ENCODE peak calls at places on chromosome 15, in seven cellular contexts. P is cardiac fibroblast; E is HL-60; A is CD8-positive, alpha-beta T cell; M is HCT116; J is brain microvascular endothelial cell; V is HFF-Myc. G is an unnamed sample.

GRCh38 chr15:33858836-33859235 is 109.5 kb upstream of the CHRM5 start:
- DNase-seq in E (no peak), M (no peak), A (no peak), P (no peak), J (no peak), V (no peak), G (no peak)

GRCh38 chr15:35161694-35162093 is 76.6 kb upstream of the NANOGP8 start:
- DNase-seq in A (no peak), J (no peak), M (no peak), E (no peak), V (no peak), P (no peak), G (no peak)

GRCh38 chr15:70196314-70197291 is 98.9 kb upstream of the TLE3 start:
- DNase-seq in A (no peak), E (no peak), V (peak), J (peak), M (no peak), P (peak), G (peak)

GRCh38 chr15:99409097-99409473 is 156.7 kb upstream of the MEF2A start:
- DNase-seq in M (peak), V (no peak), J (peak), E (peak), A (peak), P (peak), G (peak)

GRCh38 chr15:65525622-65526021 is 4.6 kb upstream of the HACD3 start:
- DNase-seq in V (no peak), E (no peak), M (no peak), J (peak), A (no peak), P (peak), G (no peak)

GRCh38 chr15:29821416-29822099 is 710 bp downstream of the TJP1 start:
- DNase-seq in V (no peak), M (peak), A (no peak), J (peak), P (peak), E (no peak), G (peak)

GRCh38 chr15:70535955-70536338 is 227.4 kb downstream of the UACA start:
- DNase-seq in P (no peak), E (no peak), A (no peak), V (no peak), M (no peak), J (no peak), G (no peak)

GRCh38 chr15:91867581-91868026 is 14.1 kb downstream of the SLCO3A1 start:
- DNase-seq in J (peak), P (peak), M (peak), V (no peak), E (no peak), A (no peak), G (peak)

GRCh38 chr15:100771745-100772144 is 107.9 kb upstream of the ALDH1A3 start:
- DNase-seq in E (no peak), J (no peak), V (no peak), M (no peak), A (no peak), P (peak), G (no peak)

GRCh38 chr15:78906310-78906608 is 33.6 kb downstream of the MORF4L1 start:
- DNase-seq in A (no peak), V (no peak), J (peak), E (no peak), P (peak), M (no peak), G (peak)

GRCh38 chr15:40445411-40446055 is 4.8 kb downstream of the BAHD1 start:
- DNase-seq in M (no peak), V (no peak), E (no peak), A (no peak), J (no peak), P (peak), G (peak)

GRCh38 chr15:95503640-95504225 is 826.8 kb upstream of the NR2F2 start:
- DNase-seq in E (no peak), A (no peak), P (no peak), M (no peak), V (no peak), J (no peak), G (no peak)

DNA sequence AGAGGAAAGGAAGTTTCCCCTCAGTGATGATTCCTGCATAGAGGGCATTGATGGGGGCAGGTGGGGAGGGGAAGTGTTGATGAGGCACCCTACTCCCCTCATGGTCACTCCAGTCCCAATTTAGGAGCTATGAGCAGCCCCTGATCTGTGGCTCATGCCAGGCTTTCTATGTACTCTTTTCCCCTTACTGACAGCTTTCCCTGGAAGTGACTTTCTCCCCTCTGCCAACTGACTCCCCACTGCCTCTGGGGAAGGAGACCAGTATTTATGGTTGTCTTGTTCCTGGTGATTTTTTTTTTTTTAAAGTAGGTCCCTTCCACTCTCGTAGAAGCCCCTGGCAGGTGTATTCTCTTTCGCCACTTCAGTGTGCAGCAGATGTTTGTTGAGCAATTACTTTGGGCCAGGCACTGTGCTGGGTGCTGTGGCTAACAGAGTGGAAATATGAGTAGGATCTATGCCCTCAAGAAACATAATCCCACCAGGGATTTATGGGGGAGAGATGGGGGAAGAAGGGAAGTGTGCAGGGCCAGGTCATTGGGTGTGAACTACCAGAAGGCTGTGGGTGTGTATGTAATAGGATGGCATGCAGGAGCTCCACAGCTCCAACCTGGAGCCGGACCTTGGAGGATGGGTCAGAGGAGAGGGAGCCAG is 3.4 kb downstream of the SMAD6 start:
- DNase-seq in E (no peak), J (no peak), M (no peak), P (no peak), A (no peak), V (no peak), G (no peak)
- TF ChIP-seq CTCF in E (no peak), J (no peak), M (no peak), P (no peak), A (no peak), V (no peak), G (no peak)

GRCh38 chr15:56906766-56907165 is 11.7 kb upstream of the TCF12 start:
- DNase-seq in J (no peak), P (no peak), V (no peak), A (no peak), E (no peak), M (no peak), G (no peak)
- H3K4me3 ChIP-seq in J (no peak), P (no peak), V (no peak), A (peak), E (no peak), M (no peak), G (no peak)

GRCh38 chr15:80367094-80367493 is 37.1 kb upstream of the ARNT2 start:
- DNase-seq in J (peak), E (peak), V (peak), A (no peak), P (peak), M (peak), G (no peak)
- TF ChIP-seq CTCF in J (peak), E (no peak), V (peak), A (no peak), P (peak), M (peak), G (no peak)

DNA sequence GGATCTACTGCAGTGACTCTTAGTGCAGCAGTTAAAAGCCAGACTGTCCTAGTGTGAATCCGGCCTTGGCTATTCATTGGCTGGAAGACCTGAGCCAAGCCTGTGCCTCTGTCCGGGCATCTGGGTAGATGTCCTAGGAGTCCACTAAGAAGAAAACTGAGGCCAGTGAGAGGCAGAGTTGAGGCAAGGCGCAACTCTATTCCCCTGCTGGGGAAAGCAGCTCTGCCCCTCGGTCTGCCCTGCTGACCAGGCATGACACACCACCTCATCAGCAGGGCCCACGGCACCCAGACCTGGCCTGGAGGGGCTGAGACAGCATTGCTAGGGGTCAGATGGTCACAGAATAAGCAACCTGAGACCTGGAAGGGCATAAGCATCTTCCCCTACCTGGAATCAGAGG is 46.7 kb upstream of the ABHD2 start:
- DNase-seq in P (no peak), V (no peak), E (no peak), J (no peak), M (no peak), A (no peak), G (no peak)
- H3K4me3 ChIP-seq in P (no peak), V (no peak), E (no peak), J (peak), M (no peak), A (no peak), G (no peak)

GRCh38 chr15:63504979-63505841 is 817 bp downstream of the USP3 start:
- DNase-seq in J (peak), E (peak), V (no peak), A (peak), P (peak), M (no peak), G (peak)
- TF ChIP-seq CTCF in J (peak), E (no peak), V (no peak), A (no peak), P (peak), M (no peak), G (peak)

GRCh38 chr15:81343371-81343770 is 19.4 kb upstream of the STARD5 start:
- DNase-seq in J (no peak), E (no peak), M (no peak), A (no peak), P (no peak), V (no peak), G (no peak)

GRCh38 chr15:81347910-81348309 is 24.0 kb upstream of the STARD5 start:
- DNase-seq in V (no peak), J (no peak), E (no peak), P (no peak), A (no peak), M (no peak), G (no peak)

GRCh38 chr15:81351651-81352050 is 22.4 kb downstream of the TMC3 start:
- DNase-seq in V (no peak), A (no peak), P (no peak), E (no peak), J (no peak), M (no peak), G (no peak)

DNA sequence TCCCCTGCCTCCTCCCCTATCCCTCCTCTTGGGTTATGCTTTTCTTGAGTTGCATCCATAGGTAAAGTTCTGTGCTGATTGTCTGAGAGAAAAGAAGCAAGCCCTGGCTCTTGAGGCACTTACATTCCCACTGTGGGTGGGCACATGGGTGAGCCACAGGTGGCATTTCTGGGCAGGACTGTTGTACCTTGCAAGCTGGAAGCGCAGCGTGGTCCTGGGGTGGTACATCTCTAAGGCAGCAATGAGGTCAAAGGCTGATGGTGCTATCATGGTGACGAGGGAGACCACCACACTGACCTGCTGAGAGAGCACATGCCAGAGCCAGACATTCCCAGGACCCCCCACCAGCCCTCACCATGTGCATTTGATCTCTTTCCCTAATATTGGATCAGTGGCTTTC is 24.7 kb downstream of the TMC3 start:
- DNase-seq in E (no peak), A (no peak), M (no peak), J (no peak), P (no peak), V (no peak), G (no peak)
- H3K4me3 ChIP-seq in E (no peak), A (no peak), M (no peak), J (no peak), P (no peak), V (no peak), G (no peak)

DNA sequence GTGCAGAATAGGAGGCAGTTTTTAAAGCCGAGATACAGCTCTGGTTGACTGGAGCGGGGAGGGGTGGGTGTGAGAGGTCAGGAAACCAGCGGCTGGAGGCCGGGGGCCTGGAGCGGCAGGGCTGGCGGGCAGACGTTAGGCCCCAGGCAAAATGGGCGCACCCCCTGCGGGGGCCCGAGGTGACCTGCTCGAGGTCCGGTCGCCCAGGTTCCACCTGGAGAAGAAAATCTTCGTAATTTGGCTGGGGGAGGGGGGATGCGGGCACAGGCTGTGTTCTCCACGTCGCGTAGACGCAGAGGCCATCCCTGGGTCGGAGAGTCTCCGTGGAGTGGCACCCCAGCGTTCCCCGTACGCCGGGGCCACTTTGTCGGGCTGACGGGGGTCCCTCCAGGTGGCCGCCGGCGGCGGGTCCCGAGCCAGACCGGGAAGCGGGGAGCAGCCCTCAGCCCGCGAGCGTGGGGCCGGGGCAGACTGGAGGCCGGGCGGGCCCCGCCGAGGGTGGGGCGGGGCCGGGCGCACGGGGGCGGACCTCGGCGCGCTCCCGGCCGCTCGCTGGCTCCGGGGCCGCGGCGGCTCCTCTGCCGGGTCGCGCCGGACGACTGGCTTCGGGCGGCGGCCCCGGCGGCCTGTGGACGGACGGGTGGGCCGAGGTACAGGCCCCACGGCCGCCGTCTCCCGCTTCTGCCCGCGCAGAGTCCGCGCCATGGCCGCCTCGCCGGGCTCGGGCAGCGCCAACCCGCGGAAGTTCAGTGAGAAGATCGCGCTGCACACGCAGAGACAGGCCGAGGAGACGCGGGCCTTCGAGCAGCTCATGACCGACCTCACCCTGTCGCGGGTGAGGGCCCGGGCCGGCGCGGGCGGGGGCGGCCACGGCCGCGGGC is at the start of gene CRTC3:
- DNase-seq in V (no peak), M (no peak), P (peak), E (peak), A (peak), J (peak), G (peak)
- TF ChIP-seq CTCF in V (no peak), M (no peak), P (peak), E (no peak), A (no peak), J (peak), G (peak)

DNA sequence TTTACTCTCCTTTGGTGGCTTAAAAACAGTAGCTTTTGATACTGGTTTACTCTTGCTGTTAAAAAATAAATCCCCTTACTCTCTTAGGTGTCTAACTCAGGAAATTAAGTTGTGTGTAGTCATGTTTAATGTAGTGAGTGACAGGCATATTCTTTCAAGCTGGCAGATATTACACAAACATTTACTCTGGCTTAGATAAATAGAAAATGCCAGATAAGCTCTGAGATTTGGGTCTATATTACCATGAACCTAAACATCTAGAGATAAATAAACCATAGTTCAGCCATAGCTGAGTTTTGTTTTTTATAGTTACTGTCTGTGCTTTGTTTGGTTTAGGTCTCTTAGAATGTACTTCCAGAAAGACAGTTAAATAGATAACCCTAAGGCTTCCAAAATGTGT is 2.4 kb downstream of the SEMA6D start:
- DNase-seq in E (no peak), V (no peak), J (no peak), M (no peak), A (no peak), P (no peak), G (no peak)
- H3K4me3 ChIP-seq in E (no peak), V (no peak), J (no peak), M (no peak), A (no peak), P (no peak), G (peak)

G was measured in astrocyte of the spinal cord.